ENCODE peak calls at places on chromosomes 12 and 14, in six cellular contexts. N is lower lobe of right lung; R is HuH-7; Q is AG20443; J is stimulated activated CD4-positive, alpha-beta T cell treated with anti-CD3 and anti-CD28 coated beads, Interleukin-15, amount 100 ng/mL, for 24 hours; F is breast epithelium. S is an unnamed sample.

GRCh38 chr12:16604853-16605252 is 1.1 kb downstream of the LMO3 start:
- DNase-seq in N (peak), Q (no peak), R (no peak), F (no peak), J (no peak), S (no peak)

GRCh38 chr14:89813485-89814080 is 140.9 kb downstream of the EFCAB11 start:
- DNase-seq in Q (peak), F (no peak), J (no peak), N (no peak), R (no peak), S (peak)

GRCh38 chr12:97229036-97229435 is 233.6 kb upstream of the RMST start:
- DNase-seq in Q (no peak), N (no peak), R (no peak), J (no peak), F (no peak), S (no peak)

GRCh38 chr12:28026701-28027100 is 54.2 kb upstream of the PTHLH start:
- DNase-seq in R (no peak), Q (peak), F (no peak), J (no peak), N (no peak), S (no peak)

GRCh38 chr14:94675036-94675435 is 62.8 kb downstream of the SERPINA3 start:
- DNase-seq in N (no peak), Q (no peak), R (no peak), F (no peak), J (no peak), S (no peak)

GRCh38 chr12:117105902-117106301 is 6.7 kb upstream of the TESC start:
- DNase-seq in R (no peak), Q (no peak), J (peak), F (no peak), N (no peak), S (no peak)

GRCh38 chr12:98509063-98509462 is 6.3 kb upstream of the TMPO start:
- DNase-seq in F (no peak), J (no peak), N (no peak), R (no peak), Q (no peak), S (no peak)

GRCh38 chr12:70236990-70237389 is 6.2 kb upstream of the CNOT2 start:
- DNase-seq in J (no peak), R (no peak), F (no peak), N (no peak), Q (no peak), S (no peak)

GRCh38 chr14:33282811-33283210 is 344.1 kb downstream of the NPAS3 start:
- DNase-seq in N (no peak), J (no peak), Q (peak), R (no peak), F (no peak), S (no peak)

GRCh38 chr12:68951652-68952051 is 18.7 kb upstream of the CPM start:
- DNase-seq in N (no peak), J (no peak), F (no peak), R (no peak), Q (no peak), S (peak)

GRCh38 chr12:10339441-10339840 is 31.8 kb downstream of the KLRD1 start:
- DNase-seq in N (no peak), J (no peak), Q (peak), F (no peak), R (no peak), S (peak)

GRCh38 chr14:96091149-96091693 is 52.1 kb downstream of the C14orf132 start:
- DNase-seq in R (no peak), F (peak), Q (no peak), N (no peak), J (no peak), S (no peak)

GRCh38 chr12:56160160-56160763 is 2.1 kb downstream of the MYL6 start:
- DNase-seq in F (no peak), Q (peak), R (no peak), J (peak), N (no peak), S (peak)

GRCh38 chr12:79618848-79619404 is 71.8 kb downstream of the PAWR start:
- DNase-seq in J (no peak), R (no peak), F (no peak), Q (peak), N (no peak), S (peak)

GRCh38 chr12:480831-481230 is 21.1 kb downstream of the B4GALNT3 start:
- DNase-seq in F (no peak), N (no peak), J (no peak), Q (peak), R (no peak), S (no peak)

GRCh38 chr14:92785601-92786426 is 8.3 kb upstream of the GOLGA5 start:
- DNase-seq in F (no peak), Q (peak), J (no peak), N (no peak), R (no peak), S (peak)

GRCh38 chr12:87430444-87430843 is 598.8 kb downstream of the C12orf50 start:
- DNase-seq in Q (no peak), N (no peak), R (no peak), F (no peak), J (no peak), S (no peak)

GRCh38 chr12:24996102-24996797 is 47.3 kb upstream of the BCAT1 start:
- DNase-seq in R (no peak), Q (no peak), J (no peak), F (no peak), N (no peak), S (peak)

GRCh38 chr12:68113644-68114043 is 45.9 kb downstream of the IFNG start:
- DNase-seq in R (peak), J (peak), N (no peak), F (no peak), Q (no peak), S (no peak)

GRCh38 chr12:103269962-103270361 is 225.8 kb downstream of the C12orf42 start:
- DNase-seq in R (no peak), Q (no peak), F (no peak), N (no peak), J (no peak), S (no peak)

GRCh38 chr12:53659011-53659551 is 16.8 kb downstream of the ATP5MC2 start:
- DNase-seq in F (peak), N (no peak), J (no peak), Q (peak), R (peak), S (peak)

GRCh38 chr14:93045965-93046695 is 69.6 kb downstream of the ITPK1 start:
- DNase-seq in Q (peak), N (no peak), F (no peak), J (no peak), R (peak), S (peak)

GRCh38 chr14:74326369-74327152 is 21.7 kb upstream of the VRTN start:
- DNase-seq in J (no peak), Q (no peak), F (no peak), R (no peak), N (no peak), S (no peak)

GRCh38 chr14:38311655-38312054 is 55.8 kb upstream of the CLEC14A start:
- DNase-seq in F (no peak), N (no peak), Q (no peak), J (no peak), R (no peak), S (no peak)

GRCh38 chr12:94222351-94222750 is 74.0 kb downstream of the PLXNC1 start:
- DNase-seq in J (no peak), R (no peak), Q (no peak), N (no peak), F (no peak), S (no peak)

GRCh38 chr12:6869049-6870021 is 2.0 kb downstream of the TPI1 start:
- DNase-seq in N (peak), Q (peak), R (peak), F (peak), J (peak), S (no peak)

GRCh38 chr12:89556976-89557375 is 31.1 kb upstream of the POC1B start:
- DNase-seq in N (no peak), J (no peak), Q (no peak), F (no peak), R (no peak), S (peak)

GRCh38 chr12:80553316-80553715 is 109.3 kb downstream of the PTPRQ start:
- DNase-seq in F (no peak), R (no peak), N (no peak), Q (peak), J (no peak), S (peak)

GRCh38 chr12:111256629-111257434 is 112.1 kb downstream of the PHETA1 start:
- DNase-seq in J (no peak), N (no peak), F (no peak), Q (no peak), R (no peak), S (no peak)

GRCh38 chr12:128840862-128841468 is 12.3 kb upstream of the GLT1D1 start:
- DNase-seq in Q (no peak), J (no peak), F (no peak), R (no peak), N (no peak), S (no peak)

GRCh38 chr12:63151061-63151897 is at the start of gene AVPR1A:
- DNase-seq in Q (no peak), J (peak), N (no peak), R (peak), F (no peak), S (peak)

GRCh38 chr12:118126119-118126757 is 9.7 kb upstream of the PEBP1 start:
- DNase-seq in F (peak), Q (no peak), J (no peak), R (no peak), N (peak), S (no peak)

GRCh38 chr12:111209779-111210178 is 159.1 kb downstream of the PHETA1 start:
- DNase-seq in Q (no peak), R (no peak), N (no peak), F (no peak), J (no peak), S (no peak)

GRCh38 chr12:107134558-107134957 is 41.2 kb upstream of the CRY1 start:
- DNase-seq in N (no peak), R (peak), F (no peak), J (peak), Q (no peak), S (no peak)

GRCh38 chr12:97921957-97922722 is 459.5 kb downstream of the RMST start:
- DNase-seq in Q (peak), R (no peak), J (no peak), N (no peak), F (no peak), S (peak)

GRCh38 chr12:113172185-113172584 is 13.1 kb downstream of the DDX54 start:
- DNase-seq in N (no peak), R (no peak), Q (no peak), J (no peak), F (no peak), S (no peak)

GRCh38 chr12:68290126-68290525 is 36.7 kb upstream of the IL22 start:
- DNase-seq in N (no peak), R (no peak), Q (no peak), F (no peak), J (peak), S (no peak)

GRCh38 chr12:3200032-3200617 is 122.9 kb downstream of the TSPAN9 start:
- DNase-seq in R (no peak), N (no peak), Q (peak), F (no peak), J (peak), S (peak)